ENCODE peak calls at places on chromosomes 16 and 17, in ten cellular contexts. D is ascending aorta; G is epithelial cell of esophagus; N is neural crest cell; V is CD8-positive, alpha-beta T cell; W is colonic mucosa; P is upper lobe of left lung; I is fibroblast of pulmonary artery; K is left ventricle myocardium inferior; L is CD4-positive, alpha-beta T cell. B is an unnamed sample.
A peak's percentile ranks its signal among the peaks of the same experiment; 100 is the strongest.

GRCh38 chr17:17300624-17301568 is 2.3 kb upstream of the NT5M start:
- DNase-seq in L (no peak), W (peak; percentile 61), K (peak; percentile 36), P (peak; percentile 56), N (peak; percentile 61), G (peak; percentile 60), V (peak; percentile 62), I (peak; percentile 35), D (peak; percentile 79), B (no peak)

GRCh38 chr17:40111221-40112128 is 10.3 kb upstream of the MSL1 start:
- DNase-seq in D (peak; percentile 96), N (peak; percentile 64), I (peak; percentile 99), K (peak; percentile 91), P (peak; percentile 93), L (peak; percentile 48), G (peak; percentile 88), V (peak; percentile 80), W (peak; percentile 93), B (no peak)

GRCh38 chr17:74431568-74432483 is at the start of gene GPRC5C:
- DNase-seq in W (peak; percentile 96), L (peak; percentile 17), P (peak; percentile 89), G (peak; percentile 76), D (peak; percentile 86), I (peak; percentile 64), V (no peak), K (peak; percentile 79), N (no peak), B (no peak)

GRCh38 chr16:65044861-65045260 is 77.0 kb downstream of the CDH11 start:
- DNase-seq in I (peak; percentile 81), W (no peak), P (no peak), V (no peak), G (peak; percentile 14), K (no peak), L (no peak), D (no peak), N (no peak), B (no peak)

GRCh38 chr16:85631802-85632393 is 18.8 kb downstream of the GSE1 start:
- DNase-seq in I (no peak), L (no peak), G (no peak), K (no peak), V (no peak), D (no peak), P (no peak), W (no peak), N (no peak), B (no peak)

GRCh38 chr17:61863801-61864126 is 436 bp upstream of the BRIP1 start:
- DNase-seq in G (no peak), L (no peak), N (no peak), W (no peak), K (no peak), P (no peak), D (no peak), I (no peak), V (no peak), B (no peak)

GRCh38 chr17:9371019-9371418 is 204.6 kb downstream of the STX8 start:
- DNase-seq in I (peak; percentile 89), P (no peak), V (no peak), G (peak; percentile 97), D (no peak), W (no peak), K (no peak), L (no peak), N (no peak), B (no peak)

GRCh38 chr17:14201087-14201486 is 35.6 kb downstream of the CDRT15 start:
- DNase-seq in P (peak; percentile 42), N (no peak), V (peak; percentile 72), D (no peak), G (no peak), L (no peak), W (no peak), I (peak; percentile 11), K (no peak), B (no peak)

GRCh38 chr17:66633322-66633965 is 201.5 kb upstream of the CACNG5 start:
- DNase-seq in L (no peak), D (no peak), G (no peak), V (no peak), K (no peak), W (no peak), N (no peak), I (peak; percentile 27), P (no peak), B (no peak)

GRCh38 chr17:40464392-40464855 is 21.2 kb downstream of the IGFBP4 start:
- DNase-seq in I (no peak), P (no peak), G (no peak), N (no peak), D (no peak), V (no peak), L (no peak), K (no peak), W (no peak), B (no peak)

GRCh38 chr16:50747206-50747956 is 5.5 kb downstream of the CYLD start:
- DNase-seq in G (peak; percentile 48), I (peak; percentile 18), L (peak; percentile 14), P (no peak), N (no peak), D (no peak), K (no peak), V (no peak), W (no peak), B (no peak)

GRCh38 chr17:53336281-53336680 is 486.4 kb upstream of the KIF2B start:
- DNase-seq in L (no peak), W (no peak), I (no peak), D (no peak), N (no peak), P (no peak), G (peak; percentile 4), V (no peak), K (no peak), B (no peak)

GRCh38 chr16:56617212-56618085 is 8.1 kb upstream of the MT1E start:
- DNase-seq in K (peak; percentile 88), W (peak; percentile 85), G (peak; percentile 74), N (no peak), V (no peak), L (no peak), I (peak; percentile 68), P (peak; percentile 81), D (peak; percentile 86), B (no peak)

DNA sequence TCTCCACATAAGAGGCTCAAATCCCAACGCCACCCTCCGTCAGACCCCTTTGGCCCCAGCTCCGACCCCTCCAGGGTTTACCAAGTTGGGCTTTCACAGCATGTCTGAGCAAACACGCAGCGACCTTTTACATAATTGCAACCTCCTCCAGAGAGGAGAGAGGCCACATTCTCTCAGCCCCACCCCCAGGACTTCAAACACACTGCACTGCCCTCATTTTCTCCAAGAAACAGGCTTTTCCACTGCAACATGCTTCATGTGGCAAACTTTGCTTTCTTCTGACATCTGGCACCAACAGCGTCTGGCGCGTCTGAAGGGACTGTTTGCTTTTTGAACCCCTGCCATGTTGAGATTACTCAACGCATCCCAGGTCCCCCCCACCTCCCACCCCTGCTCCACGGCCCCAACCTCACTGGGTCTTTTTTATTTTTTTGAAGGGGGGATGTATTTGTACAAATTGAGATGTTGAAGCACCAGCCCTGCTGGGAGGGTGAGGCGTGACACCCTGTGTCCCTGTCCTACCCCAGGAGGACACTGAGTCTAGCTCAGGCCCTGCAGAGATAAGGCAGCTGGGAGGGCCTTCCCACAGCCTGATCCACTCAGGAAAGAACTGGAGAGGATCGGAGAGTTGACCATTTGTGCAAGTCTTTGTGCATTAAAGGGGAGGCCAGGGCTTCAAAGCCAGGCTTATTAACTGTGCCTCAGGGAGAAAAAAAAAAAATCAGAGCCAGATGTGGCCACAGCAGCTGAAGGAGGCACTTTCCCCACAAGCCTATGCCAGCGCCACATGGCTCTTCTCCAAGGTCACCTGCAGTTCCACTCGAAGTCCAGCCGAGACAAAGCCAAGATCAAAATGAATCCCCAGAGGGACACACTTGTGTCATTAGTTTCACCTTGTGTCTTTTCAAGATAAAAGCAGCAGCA is 29.7 kb downstream of the AXIN2 start:
- DNase-seq in K (peak; percentile 60), D (no peak), W (no peak), L (no peak), I (peak; percentile 91), N (peak; percentile 49), P (peak; percentile 67), G (no peak), V (no peak), B (no peak)
- TF ChIP-seq CTCF in K (peak; percentile 46), D (peak; percentile 29), W (no peak), L (no peak), I (peak; percentile 48), N (peak; percentile 64), P (peak; percentile 13), G (peak; percentile 11), V (no peak), B (peak; percentile 26)

GRCh38 chr17:42878123-42878880 is 22.3 kb upstream of the G6PC1 start:
- DNase-seq in V (no peak), I (no peak), K (no peak), D (no peak), L (no peak), W (no peak), N (no peak), G (no peak), P (no peak), B (no peak)
- TF ChIP-seq CTCF in V (no peak), I (no peak), K (no peak), D (no peak), L (no peak), W (no peak), N (no peak), G (no peak), P (no peak), B (no peak)

GRCh38 chr17:78689029-78689428 is 93.0 kb downstream of the CYTH1 start:
- DNase-seq in N (no peak), I (no peak), P (no peak), D (no peak), L (no peak), G (no peak), K (no peak), V (no peak), W (no peak), B (no peak)
- TF ChIP-seq CTCF in N (peak; percentile 20), I (peak; percentile 2), P (no peak), D (no peak), L (no peak), G (peak; percentile 27), K (peak; percentile 15), V (no peak), W (no peak), B (no peak)

GRCh38 chr16:27428035-27428785 is 26.2 kb downstream of the IL21R start:
- DNase-seq in V (peak; percentile 45), W (peak; percentile 11), I (no peak), N (no peak), L (no peak), P (peak; percentile 18), G (no peak), D (peak; percentile 28), K (no peak), B (no peak)

GRCh38 chr16:27424772-27425498 is 23.0 kb downstream of the IL21R start:
- DNase-seq in P (peak; percentile 3), L (no peak), I (no peak), K (no peak), G (no peak), W (peak; percentile 3), N (no peak), V (peak; percentile 38), D (peak; percentile 40), B (no peak)

GRCh38 chr16:27427538-27427937 is 25.6 kb downstream of the IL21R start:
- DNase-seq in K (no peak), V (no peak), L (no peak), G (no peak), D (peak; percentile 16), P (no peak), N (no peak), W (peak; percentile 7), I (no peak), B (no peak)

GRCh38 chr16:27425961-27426360 is 24.0 kb downstream of the IL21R start:
- DNase-seq in K (no peak), N (no peak), D (peak; percentile 13), I (no peak), P (no peak), V (no peak), L (no peak), G (no peak), W (peak; percentile 2), B (no peak)

GRCh38 chr16:27426423-27427408 is 24.7 kb downstream of the IL21R start:
- DNase-seq in N (no peak), P (peak; percentile 54), V (peak; percentile 82), L (peak; percentile 65), I (peak; percentile 86), G (peak; percentile 90), D (peak; percentile 65), K (no peak), W (peak; percentile 18), B (no peak)
- TF ChIP-seq CTCF in N (no peak), P (no peak), V (no peak), L (no peak), I (no peak), G (no peak), D (no peak), K (no peak), W (no peak), B (no peak)

B was measured in esophagus squamous epithelium.